ENCODE peak calls at places on chromosomes 13 and 19, in seven cellular contexts. P, O, W, X, J, L and Q are unnamed samples.

GRCh38 chr19:53086949-53087348 is 16.3 kb downstream of the ZNF160 start:
- DNase-seq in X (peak; percentile 23), L (no peak), J (no peak), P (no peak), W (no peak), O (no peak), Q (no peak)

GRCh38 chr19:19500975-19501644 is 14.2 kb downstream of the TSSK6 start:
- DNase-seq in W (peak; percentile 53), X (no peak), O (no peak), J (no peak), P (no peak), L (no peak), Q (no peak)

GRCh38 chr13:100665403-100665802 is 9.2 kb downstream of the TMTC4 start:
- DNase-seq in P (no peak), X (no peak), W (no peak), L (no peak), O (no peak), J (no peak), Q (no peak)

GRCh38 chr13:30679483-30680330 is 55.6 kb upstream of the ALOX5AP start:
- DNase-seq in J (peak; percentile 34), O (peak; percentile 14), W (no peak), L (no peak), P (no peak), X (peak; percentile 32), Q (peak; percentile 26)

GRCh38 chr19:46361915-46362314 is 15.0 kb downstream of the PPP5C start:
- DNase-seq in X (no peak), P (no peak), W (no peak), J (no peak), L (no peak), O (no peak), Q (no peak)

GRCh38 chr13:91805605-91806004 is 407.2 kb downstream of the GPC5 start:
- DNase-seq in L (no peak), O (no peak), W (no peak), X (no peak), J (no peak), P (no peak), Q (no peak)

GRCh38 chr19:46776927-46777911 is 11.2 kb downstream of the SLC1A5 start:
- DNase-seq in O (peak; percentile 38), L (peak; percentile 76), P (no peak), J (no peak), X (no peak), W (no peak), Q (peak; percentile 44)

GRCh38 chr19:17722655-17723240 is 3.5 kb downstream of the MAP1S start:
- DNase-seq in P (no peak), L (no peak), W (no peak), J (no peak), X (no peak), O (no peak), Q (no peak)

GRCh38 chr13:94988654-94989053 is 276.3 kb upstream of the SOX21 start:
- DNase-seq in L (no peak), O (no peak), J (no peak), P (no peak), W (no peak), X (no peak), Q (no peak)

GRCh38 chr13:44306401-44307192 is 67.0 kb upstream of the SERP2 start:
- DNase-seq in X (peak; percentile 87), J (peak; percentile 18), L (no peak), O (peak; percentile 46), W (no peak), P (no peak), Q (peak; percentile 86)

GRCh38 chr13:41610426-41610825 is 153.1 kb downstream of the RGCC start:
- DNase-seq in X (peak; percentile 99), P (no peak), W (no peak), L (peak; percentile 89), J (no peak), O (peak; percentile 49), Q (peak; percentile 88)

GRCh38 chr19:55642153-55643002 is 1.1 kb upstream of the ZNF581 start:
- DNase-seq in O (peak; percentile 42), X (no peak), W (no peak), L (peak; percentile 53), J (peak; percentile 47), P (no peak), Q (no peak)

GRCh38 chr13:99505814-99506269 is 4.6 kb downstream of the TM9SF2 start:
- DNase-seq in P (no peak), J (no peak), W (no peak), O (no peak), L (no peak), X (peak; percentile 20), Q (no peak)
- TF ChIP-seq CTCF in P (peak; percentile 61), J (peak; percentile 16), W (no peak), O (no peak), L (peak; percentile 17), X (peak; percentile 48), Q (peak; percentile 25)

DNA sequence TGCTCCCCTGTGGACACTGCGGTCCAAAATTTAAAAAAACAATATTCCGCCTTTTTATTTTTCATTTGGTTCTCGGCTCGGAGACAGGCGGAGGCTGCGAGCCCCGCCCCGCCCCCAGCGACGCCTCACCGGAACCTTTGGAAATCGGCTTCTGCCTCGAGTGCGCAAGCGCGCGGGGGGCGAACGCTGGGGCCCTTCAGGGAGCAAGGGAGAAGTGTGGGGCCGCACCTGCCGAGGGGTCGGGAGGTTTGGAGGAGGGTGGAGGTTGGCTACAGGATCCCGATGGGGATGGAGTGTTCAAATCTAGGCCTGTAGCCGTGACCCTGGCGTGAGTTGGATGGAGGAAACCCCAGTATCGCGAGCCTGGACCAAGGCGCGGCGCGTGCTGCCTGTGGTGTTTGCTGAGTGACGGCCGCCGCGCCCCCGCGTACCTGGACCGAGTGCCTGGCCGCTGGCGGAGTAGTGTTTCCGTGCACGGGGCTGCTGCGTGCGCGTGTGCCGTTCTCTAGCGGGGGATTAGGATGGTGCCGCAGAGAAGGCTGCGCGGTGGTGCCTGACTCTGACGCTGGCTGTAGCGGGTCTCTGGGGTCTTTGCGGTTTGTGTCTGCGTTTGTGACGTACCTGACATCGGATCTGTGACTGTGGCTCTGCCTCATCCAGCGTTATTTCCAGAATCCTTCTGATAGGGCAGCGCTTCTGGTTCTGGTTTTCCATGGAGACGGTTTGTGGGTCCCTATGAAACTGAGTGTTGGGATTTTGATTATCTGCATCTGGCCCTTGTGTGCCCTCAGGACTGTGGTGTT is 625 bp upstream of the ZFP30 start:
- DNase-seq in J (peak; percentile 86), L (peak; percentile 91), X (peak; percentile 76), O (peak; percentile 88), W (peak; percentile 88), P (peak; percentile 81), Q (peak; percentile 73)
- TF ChIP-seq CTCF in J (no peak), L (no peak), X (no peak), O (no peak), W (no peak), P (no peak), Q (no peak)

GRCh38 chr13:110812111-110812868 is 98.8 kb downstream of the ING1 start:
- DNase-seq in W (no peak), X (peak; percentile 17), P (no peak), L (no peak), J (no peak), O (no peak), Q (no peak)
- TF ChIP-seq CTCF in W (no peak), X (no peak), P (no peak), L (no peak), J (no peak), O (no peak), Q (no peak)

DNA sequence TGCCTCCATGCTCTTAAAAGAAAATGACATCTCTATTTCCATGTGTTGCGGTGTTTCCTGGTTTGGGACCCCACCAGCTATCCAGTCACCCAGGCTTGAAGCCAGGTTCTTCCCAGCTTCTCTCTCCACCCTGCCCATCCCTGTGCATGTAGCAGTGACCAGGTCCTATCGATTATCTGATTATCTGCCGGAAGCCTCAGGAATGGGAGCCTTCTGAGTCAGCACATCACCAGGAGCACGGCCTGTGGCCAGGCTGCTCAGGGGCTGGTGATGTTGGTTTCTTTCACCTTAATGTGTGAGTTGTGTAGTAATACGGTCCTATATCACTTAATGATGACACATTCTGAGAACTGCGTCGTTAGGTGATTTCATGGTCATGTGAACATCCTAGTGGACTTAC is 33.7 kb downstream of the PPP1R37 start:
- DNase-seq in O (no peak), P (no peak), X (no peak), W (no peak), L (no peak), J (no peak), Q (no peak)
- TF ChIP-seq CTCF in O (no peak), P (no peak), X (no peak), W (no peak), L (no peak), J (no peak), Q (no peak)

DNA sequence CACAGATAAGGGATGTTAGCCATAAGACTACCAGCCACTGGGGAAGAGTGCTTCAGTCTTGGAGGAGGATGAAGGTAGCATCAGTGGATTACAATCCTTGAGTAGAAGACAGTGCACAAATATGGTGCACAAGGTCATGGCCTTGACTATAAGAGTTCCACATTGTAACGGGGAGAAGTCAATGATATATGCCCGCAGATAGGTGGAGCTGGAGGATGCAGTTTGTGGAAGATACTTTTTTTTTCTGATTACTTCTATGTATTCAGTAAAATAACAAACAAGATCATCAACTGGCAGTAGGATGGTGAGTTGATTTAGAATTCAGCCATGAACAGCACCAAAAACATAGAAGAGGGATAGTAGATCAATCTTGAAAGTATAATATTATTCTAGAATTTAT is 926.8 kb upstream of the MIR17HG start:
- DNase-seq in P (no peak), O (no peak), J (no peak), X (no peak), L (no peak), W (no peak), Q (no peak)
- TF ChIP-seq CTCF in P (no peak), O (no peak), J (no peak), X (peak; percentile 18), L (no peak), W (no peak), Q (no peak)

GRCh38 chr13:97018029-97018819 is 23.9 kb upstream of the OXGR1 start:
- DNase-seq in X (peak; percentile 58), P (no peak), O (no peak), J (peak; percentile 41), W (no peak), L (peak; percentile 52), Q (peak; percentile 38)
- TF ChIP-seq CTCF in X (peak; percentile 99), P (peak; percentile 76), O (peak; percentile 16), J (peak; percentile 93), W (peak; percentile 71), L (peak; percentile 79), Q (peak; percentile 90)

GRCh38 chr19:14114854-14115253 is 2.7 kb downstream of the PRKACA start:
- DNase-seq in O (peak; percentile 71), P (no peak), X (no peak), W (peak; percentile 72), J (peak; percentile 36), L (no peak), Q (no peak)

GRCh38 chr19:14112809-14113385 is 4.7 kb downstream of the PRKACA start:
- DNase-seq in J (no peak), O (no peak), L (no peak), X (no peak), P (no peak), W (peak; percentile 70), Q (no peak)

GRCh38 chr19:14115761-14116160 is 1.8 kb downstream of the PRKACA start:
- DNase-seq in W (no peak), O (no peak), P (no peak), J (no peak), L (no peak), X (no peak), Q (no peak)

GRCh38 chr19:14113762-14114414 is 3.7 kb downstream of the PRKACA start:
- DNase-seq in X (no peak), P (no peak), J (no peak), O (peak; percentile 45), L (no peak), W (no peak), Q (no peak)

GRCh38 chr19:14114439-14114838 is 3.1 kb downstream of the PRKACA start:
- DNase-seq in P (no peak), O (no peak), L (no peak), X (no peak), W (no peak), J (no peak), Q (no peak)
- TF ChIP-seq CTCF in P (no peak), O (no peak), L (no peak), X (no peak), W (no peak), J (no peak), Q (no peak)